ENCODE peak calls at places on chromosomes 6 and 20, in five cellular contexts. C is CD8-positive, alpha-beta memory T cell; H is Caco-2; T is fibroblast of lung; I is astrocyte. J is an unnamed sample. For H3K36me3, the result is how much of the 10 kb centered on the place peaks cover.

GRCh38 chr6:98525860-98526259 is 308.5 kb upstream of the POU3F2 start:
- DNase-seq in H (no peak), I (no peak), T (no peak), C (no peak), J (peak)

GRCh38 chr6:40373267-40373666 is 213.9 kb downstream of the LRFN2 start:
- DNase-seq in H (no peak), C (no peak), T (no peak), I (no peak), J (no peak)

GRCh38 chr20:39857188-39857587 is 831.8 kb downstream of the MAFB start:
- DNase-seq in I (no peak), H (no peak), T (no peak), C (no peak), J (no peak)

GRCh38 chr6:37244430-37245310 is 12.9 kb upstream of the TBC1D22B start:
- DNase-seq in I (peak), T (peak), C (no peak), H (peak), J (no peak)

GRCh38 chr6:337782-338464 is 45.6 kb downstream of the DUSP22 start:
- DNase-seq in T (no peak), H (no peak), C (no peak), I (no peak), J (no peak)

GRCh38 chr20:17616480-17617211 is 46.8 kb downstream of the DSTN start:
- DNase-seq in C (no peak), T (no peak), H (no peak), I (no peak), J (no peak)

GRCh38 chr6:145475794-145476396 is 259.4 kb downstream of the EPM2A start:
- DNase-seq in I (no peak), T (no peak), C (no peak), H (no peak), J (no peak)

GRCh38 chr20:44969320-44969879 is 3.1 kb downstream of the STK4 start:
- DNase-seq in I (no peak), H (no peak), T (no peak), C (no peak), J (no peak)

GRCh38 chr20:32387262-32387661 is 29.1 kb downstream of the ASXL1 start:
- DNase-seq in T (peak), H (no peak), C (no peak), I (peak), J (no peak)

GRCh38 chr6:71444222-71444621 is 155.6 kb downstream of the OGFRL1 start:
- DNase-seq in I (no peak), C (no peak), T (no peak), H (no peak), J (no peak)

GRCh38 chr6:137176729-137177128 is 3.3 kb upstream of the IL22RA2 start:
- DNase-seq in I (no peak), H (no peak), T (no peak), C (no peak), J (no peak)

GRCh38 chr20:50144362-50144761 is 9.2 kb downstream of the PEDS1 start:
- DNase-seq in H (peak), C (no peak), I (peak), T (peak), J (no peak)

GRCh38 chr6:133833905-133834304 is 55.0 kb upstream of the TCF21 start:
- DNase-seq in H (no peak), I (no peak), T (no peak), C (no peak), J (no peak)

GRCh38 chr6:14713008-14713452 is 532.8 kb upstream of the JARID2 start:
- DNase-seq in H (no peak), T (peak), C (no peak), I (peak), J (no peak)

DNA sequence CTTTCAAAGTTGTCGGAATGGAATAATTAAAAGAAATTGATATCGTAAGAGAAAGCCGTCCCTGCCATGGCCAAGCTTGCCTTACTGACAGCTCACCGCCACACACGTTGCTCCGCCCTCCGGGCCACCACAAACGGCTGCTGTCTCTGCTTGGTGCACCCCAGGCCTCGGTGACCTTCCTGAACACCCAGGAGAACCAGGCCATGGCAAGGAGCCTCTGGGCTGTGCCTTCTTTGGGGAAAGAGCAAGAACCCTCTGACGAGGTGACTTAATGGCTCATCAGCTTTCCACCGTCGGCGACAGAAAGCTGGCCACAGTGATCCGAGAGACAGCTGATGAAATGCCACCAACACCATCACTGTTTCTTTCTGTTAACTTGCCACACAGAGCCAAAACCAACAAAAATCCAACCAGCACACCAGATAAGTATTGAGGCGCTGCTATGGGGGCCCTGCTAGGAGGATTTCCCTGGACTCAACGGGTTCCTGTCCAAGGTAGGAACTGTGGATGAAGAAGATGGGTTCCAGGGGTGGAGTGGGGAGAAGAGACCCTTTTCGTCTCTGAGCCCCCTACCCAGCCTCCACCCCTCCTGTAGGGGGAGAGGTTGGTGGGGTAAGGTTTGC is 61.4 kb downstream of the NPEPL1 start:
- DNase-seq in I (no peak), T (no peak), H (no peak), C (no peak), J (no peak)
- H3K4me3 ChIP-seq in I (no peak), T (no peak), H (no peak), C (no peak), J (no peak)

GRCh38 chr20:48630342-48631075 is 197.3 kb downstream of the PREX1 start:
- DNase-seq in H (no peak), T (peak), C (no peak), I (no peak), J (peak)
- H3K36me3 ChIP-seq in H (under half), T (under half), C (under half), I (under half), J (under half)

DNA sequence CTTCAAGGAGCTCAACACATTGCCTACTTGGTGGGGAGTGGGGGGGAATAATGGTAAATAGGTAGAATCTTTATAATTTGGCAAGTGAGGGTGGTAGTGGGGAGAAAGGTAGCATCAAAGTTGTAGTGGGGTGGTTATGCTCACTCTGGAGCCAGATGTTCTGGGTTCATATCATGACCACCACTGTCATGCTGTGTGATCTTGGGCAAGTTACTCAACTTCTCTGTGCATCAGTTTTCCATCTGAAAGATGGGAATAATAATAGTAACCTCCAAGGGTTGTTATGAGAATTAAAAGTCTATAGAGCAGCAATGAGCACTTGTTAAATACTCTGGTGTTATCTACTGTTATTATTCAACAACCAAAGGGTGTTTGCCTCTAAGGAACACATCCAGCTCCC is 22.0 kb upstream of the PREX1 start:
- DNase-seq in H (no peak), I (no peak), T (no peak), C (no peak), J (no peak)
- H3K4me3 ChIP-seq in H (no peak), I (no peak), T (no peak), C (no peak), J (no peak)

GRCh38 chr20:35917077-35917476 is 37.2 kb downstream of the SCAND1 start:
- DNase-seq in H (no peak), C (no peak), I (no peak), T (no peak), J (no peak)
- H3K36me3 ChIP-seq in H (under half), C (under half), I (under half), T (under half), J (under half)

DNA sequence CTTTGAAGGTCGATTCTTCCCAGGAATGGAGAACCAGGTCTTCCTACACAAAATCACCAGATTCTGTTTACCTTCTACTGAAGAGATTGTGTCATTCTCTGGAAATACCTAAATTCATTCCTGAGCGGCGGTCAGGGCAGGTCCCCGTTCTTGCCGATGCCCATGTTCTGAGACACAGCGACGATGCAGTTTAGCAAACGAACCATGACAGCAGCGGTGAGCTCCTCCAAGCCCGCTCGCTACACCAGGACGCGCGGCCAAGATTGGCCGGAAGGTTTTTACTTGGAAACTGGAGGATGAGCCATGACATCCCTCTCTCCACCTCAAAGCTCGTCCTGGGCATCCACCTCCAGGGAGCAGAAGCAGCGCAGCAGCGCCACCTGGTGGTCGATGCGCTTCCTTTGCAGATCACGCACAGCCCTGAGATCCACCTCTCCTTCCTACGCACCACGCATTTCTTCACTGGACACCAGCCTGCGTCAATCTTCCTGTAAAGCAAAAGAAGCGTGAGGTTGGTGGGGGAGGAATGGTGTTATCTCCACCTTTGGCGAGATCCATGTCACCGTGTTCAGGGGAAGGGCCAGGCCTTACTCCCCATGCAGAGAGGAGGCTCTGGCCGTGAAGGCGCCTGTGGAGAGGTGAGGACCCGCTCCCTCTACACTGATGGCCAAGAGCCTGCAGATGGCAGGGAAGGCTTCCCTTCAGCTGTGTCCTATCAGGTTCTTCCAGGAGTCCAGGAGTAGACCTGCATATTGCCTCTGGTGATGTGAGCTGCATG is 9.9 kb upstream of the HLA-B start:
- DNase-seq in I (peak), H (peak), C (peak), T (peak), J (peak)
- H3K4me3 ChIP-seq in I (no peak), H (no peak), C (peak), T (no peak), J (peak)

DNA sequence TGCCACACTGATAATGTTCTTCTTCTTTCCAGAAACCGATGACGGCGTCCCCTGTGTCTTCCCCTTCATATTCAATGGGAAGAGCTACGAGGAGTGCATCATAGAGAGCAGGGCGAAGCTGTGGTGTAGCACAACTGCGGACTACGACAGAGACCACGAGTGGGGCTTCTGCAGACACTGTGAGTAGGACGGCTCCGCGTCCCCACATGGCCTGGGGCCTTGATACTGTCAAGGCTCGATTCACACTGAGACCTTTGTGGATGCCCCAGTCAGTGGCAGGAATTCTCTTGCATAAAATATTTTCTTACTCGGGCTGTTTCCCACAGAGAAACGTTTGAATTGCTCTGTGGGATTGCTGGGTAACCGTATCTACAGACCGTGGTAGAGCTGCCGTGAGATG is 41.5 kb upstream of the SLC22A1 start:
- DNase-seq in I (no peak), C (no peak), H (no peak), T (no peak), J (peak)
- H3K36me3 ChIP-seq in I (under half), C (half or more), H (under half), T (under half), J (under half)

GRCh38 chr6:41639556-41640371 is 1.5 kb downstream of the MDFI start:
- DNase-seq in H (no peak), T (peak), I (no peak), C (no peak), J (peak)

GRCh38 chr6:41637179-41638001 is 878 bp upstream of the MDFI start:
- DNase-seq in I (no peak), C (no peak), T (no peak), H (no peak), J (peak)

GRCh38 chr6:41636803-41637178 is 1.5 kb upstream of the MDFI start:
- DNase-seq in I (no peak), T (peak), H (no peak), C (no peak), J (peak)

GRCh38 chr6:41638801-41639555 is 710 bp downstream of the MDFI start:
- DNase-seq in H (no peak), C (no peak), T (peak), I (peak), J (peak)

DNA sequence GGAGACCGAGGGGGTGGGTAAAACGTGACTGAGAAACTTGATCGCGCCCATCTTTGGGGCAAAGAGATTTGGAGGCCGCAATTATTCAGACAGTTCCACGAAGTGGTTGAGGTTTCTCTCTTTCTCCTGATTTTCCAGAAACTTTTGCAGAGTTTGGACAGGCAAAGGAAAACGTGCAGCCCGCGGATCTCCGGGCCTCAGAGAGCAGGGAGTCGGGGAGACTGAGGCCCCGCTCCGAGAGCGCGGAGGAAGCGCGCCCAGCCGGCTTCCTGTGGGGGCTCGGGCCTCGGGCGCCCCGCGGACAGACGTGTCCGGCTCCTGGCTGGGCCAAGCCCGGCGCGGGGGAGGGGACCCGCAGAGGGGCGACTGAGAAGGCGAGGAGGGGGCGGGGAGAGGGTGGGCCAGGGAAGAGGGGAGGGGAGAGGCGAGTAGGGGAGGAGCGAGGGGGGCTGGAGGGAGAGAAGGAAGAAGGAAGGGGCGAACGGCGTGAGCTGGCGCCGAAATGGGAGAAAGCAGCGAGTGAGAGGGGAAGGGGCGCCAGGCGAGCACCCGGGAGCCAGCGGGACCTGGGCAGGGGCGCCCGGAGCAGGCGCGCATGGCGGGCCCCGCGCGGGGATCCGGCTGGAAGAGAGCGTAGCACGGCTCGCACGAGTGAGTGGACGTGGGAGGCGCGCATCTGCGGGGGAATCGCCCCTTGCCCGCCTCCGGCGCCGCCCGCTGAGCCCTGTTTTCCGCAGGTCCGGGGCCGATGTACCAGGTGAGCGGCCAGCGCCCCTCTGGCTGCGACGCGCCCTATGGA is at the start of gene MDFI:
- DNase-seq in H (no peak), I (no peak), C (no peak), T (peak), J (peak)
- H3K4me3 ChIP-seq in H (no peak), I (peak), C (no peak), T (no peak), J (peak)

GRCh38 chr6:87586371-87587077 is 3.3 kb downstream of the RARS2 start:
- DNase-seq in C (no peak), H (no peak), T (peak), I (peak), J (no peak)
- H3K36me3 ChIP-seq in C (under half), H (under half), T (under half), I (under half), J (under half)

J was measured in H7.